ENCODE peak calls at places on chromosome 10, in six cellular contexts. R is H9, J is nephron progenitor cell, K is cardiac fibroblast, N is BJ, P is neural crest cell. Y is an unnamed sample.

GRCh38 chr10:28581916-28582315 is 49.0 kb downstream of the WAC start:
- DNase-seq in K (no peak), N (no peak), R (no peak), P (no peak), J (no peak), Y (no peak)

GRCh38 chr10:113341138-113341537 is 211.7 kb upstream of the HABP2 start:
- DNase-seq in R (no peak), J (no peak), K (no peak), P (no peak), N (no peak), Y (no peak)

GRCh38 chr10:12556057-12556456 is 206.7 kb downstream of the CAMK1D start:
- DNase-seq in R (no peak), J (no peak), N (no peak), P (no peak), K (no peak), Y (no peak)

GRCh38 chr10:89043052-89043451 is 52.5 kb downstream of the FAS start:
- DNase-seq in R (no peak), P (no peak), J (no peak), N (no peak), K (no peak), Y (no peak)

GRCh38 chr10:22927661-22928403 is at the start of gene ARMC3:
- DNase-seq in N (no peak), R (peak), P (peak), K (peak), J (peak), Y (peak)

GRCh38 chr10:57222129-57222528 is 861.1 kb upstream of the ZWINT start:
- DNase-seq in R (no peak), K (no peak), J (no peak), N (no peak), P (no peak), Y (no peak)

GRCh38 chr10:14450041-14450491 is 119.3 kb upstream of the FRMD4A start:
- DNase-seq in R (no peak), J (no peak), P (no peak), N (no peak), K (peak), Y (no peak)

GRCh38 chr10:100485841-100486495 is 23.2 kb downstream of the WNT8B start:
- DNase-seq in J (no peak), R (peak), K (no peak), N (no peak), P (peak), Y (no peak)

GRCh38 chr10:55374917-55375316 is 573.9 kb upstream of the PCDH15 start:
- DNase-seq in J (no peak), P (no peak), K (peak), N (no peak), R (no peak), Y (no peak)

GRCh38 chr10:86402283-86402931 is 35.8 kb upstream of the GRID1 start:
- DNase-seq in P (no peak), N (peak), J (no peak), R (no peak), K (peak), Y (peak)

DNA sequence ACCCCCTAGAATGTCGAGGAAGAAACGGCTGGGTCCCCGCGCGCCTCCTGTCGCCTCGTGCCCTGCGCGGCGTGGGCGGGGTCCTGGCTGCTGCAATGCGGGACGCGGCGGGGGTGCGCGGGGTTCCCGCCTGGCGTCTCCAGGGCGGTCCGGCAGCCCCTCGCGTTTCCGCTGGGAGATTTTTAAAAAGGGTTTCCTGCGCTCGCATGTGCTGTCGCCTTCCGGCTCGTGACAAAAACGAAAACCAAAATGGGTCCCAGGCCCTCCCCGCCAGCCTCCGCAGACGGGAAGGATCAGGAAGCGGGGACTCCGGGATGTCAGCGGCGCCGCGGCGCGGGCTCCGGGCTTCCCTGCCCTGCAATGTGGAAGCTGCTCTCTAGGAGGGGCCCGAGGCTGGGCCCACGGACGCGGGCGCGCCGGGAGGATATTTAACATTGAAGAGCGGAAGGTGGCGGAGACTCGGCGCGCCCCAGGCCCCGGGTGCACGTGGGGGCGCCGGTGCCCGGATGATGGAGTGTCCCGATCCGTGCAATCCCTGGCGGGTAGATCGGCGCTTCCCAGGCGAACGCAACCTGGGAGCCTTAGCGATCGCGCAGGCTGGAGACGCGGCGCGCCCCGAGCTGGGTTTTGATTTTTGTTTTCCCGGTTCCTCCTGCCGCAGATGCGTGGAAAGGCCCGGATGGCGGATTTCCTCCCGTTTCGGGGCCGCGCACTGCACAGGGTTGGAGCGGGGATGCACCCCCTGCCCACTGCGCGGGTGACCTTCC is 1.0 kb downstream of the PFKP start:
- DNase-seq in N (no peak), P (peak), J (peak), R (no peak), K (peak), Y (no peak)
- TF ChIP-seq CTCF in N (peak), P (peak), J (no peak), R (no peak), K (peak), Y (peak)

DNA sequence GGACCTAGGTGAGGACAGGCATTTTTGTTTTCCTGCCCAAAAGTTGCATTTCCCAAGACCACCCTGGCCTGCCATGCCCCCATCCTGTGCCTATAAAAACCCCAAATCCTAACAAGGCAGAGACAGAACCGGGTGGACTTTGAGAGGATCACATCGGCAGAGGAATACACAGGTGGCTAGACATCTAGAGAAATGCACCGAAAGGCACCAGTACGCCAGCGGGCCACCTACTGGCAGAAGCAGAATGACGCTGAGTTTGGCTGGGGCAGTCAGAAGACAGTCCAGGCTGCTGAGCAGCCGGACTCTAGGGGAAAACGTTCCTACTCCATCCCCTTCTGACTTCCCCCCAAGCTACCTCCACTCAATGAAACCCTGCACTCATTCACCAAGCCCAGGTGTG is 2.8 kb downstream of the AKR1C4 start:
- DNase-seq in P (no peak), R (peak), K (no peak), J (no peak), N (no peak), Y (no peak)
- TF ChIP-seq CTCF in P (no peak), R (peak), K (peak), J (no peak), N (no peak), Y (no peak)

DNA sequence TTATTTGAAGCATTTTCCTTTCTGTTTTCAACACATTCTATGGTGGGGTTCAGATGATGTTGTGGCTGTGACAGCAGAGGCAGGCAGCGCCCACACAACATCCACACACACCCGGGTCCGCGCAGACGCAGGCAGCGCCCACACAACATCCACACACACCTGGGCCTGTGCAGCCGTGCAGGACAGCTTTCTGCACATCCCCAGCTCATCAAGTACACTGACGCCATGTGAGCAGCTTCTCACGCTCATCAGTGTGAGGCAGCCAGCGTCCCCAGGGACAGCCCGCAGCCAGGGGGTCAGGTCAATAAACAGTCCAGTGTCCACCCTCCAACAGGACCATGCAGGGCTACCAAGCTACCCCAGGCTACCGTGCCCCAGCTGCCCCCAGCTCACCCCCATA is 272.8 kb upstream of the TCERG1L start:
- DNase-seq in K (no peak), N (no peak), J (no peak), R (no peak), P (no peak), Y (no peak)
- TF ChIP-seq CTCF in K (no peak), N (no peak), J (no peak), R (no peak), P (no peak), Y (no peak)

GRCh38 chr10:115432188-115432819 is 339.1 kb downstream of the ATRNL1 start:
- DNase-seq in J (no peak), P (no peak), R (no peak), K (peak), N (no peak), Y (no peak)
- TF ChIP-seq CTCF in J (no peak), P (peak), R (peak), K (no peak), N (peak), Y (peak)

GRCh38 chr10:98388086-98388655 is 26.8 kb downstream of the PYROXD2 start:
- DNase-seq in P (no peak), N (no peak), R (peak), J (no peak), K (no peak), Y (no peak)
- TF ChIP-seq CTCF in P (no peak), N (no peak), R (peak), J (no peak), K (no peak), Y (peak)

DNA sequence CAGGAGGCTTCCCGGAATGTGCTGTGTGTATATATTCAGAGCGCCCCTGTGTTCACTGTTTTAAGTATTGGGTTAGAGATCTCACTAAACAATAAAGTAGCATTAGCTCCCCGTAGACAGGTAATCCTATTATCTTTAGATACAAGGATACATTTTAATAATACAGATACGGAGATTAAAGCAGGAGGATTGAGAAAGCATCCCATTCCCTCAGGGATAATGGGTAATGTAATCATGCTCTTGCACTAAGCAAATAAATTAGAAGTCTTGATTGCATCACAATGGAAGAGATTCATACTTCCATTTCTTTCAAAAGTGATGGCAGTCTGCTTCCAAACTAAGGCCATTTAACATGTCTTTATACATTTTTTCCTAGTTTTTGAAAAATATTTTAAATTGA is 809.0 kb downstream of the NRG3 start:
- DNase-seq in R (no peak), K (no peak), N (no peak), J (no peak), P (no peak), Y (no peak)
- TF ChIP-seq CTCF in R (no peak), K (no peak), N (no peak), J (no peak), P (no peak), Y (no peak)

GRCh38 chr10:68792115-68792514 is 35.2 kb upstream of the STOX1 start:
- DNase-seq in J (no peak), N (no peak), P (no peak), R (no peak), K (peak), Y (no peak)
- TF ChIP-seq CTCF in J (no peak), N (peak), P (peak), R (peak), K (no peak), Y (peak)

GRCh38 chr10:42934842-42935241 is 142.0 kb upstream of the RET start:
- DNase-seq in N (no peak), J (no peak), R (no peak), P (no peak), K (no peak), Y (no peak)
- TF ChIP-seq CTCF in N (no peak), J (no peak), R (no peak), P (no peak), K (no peak), Y (no peak)

DNA sequence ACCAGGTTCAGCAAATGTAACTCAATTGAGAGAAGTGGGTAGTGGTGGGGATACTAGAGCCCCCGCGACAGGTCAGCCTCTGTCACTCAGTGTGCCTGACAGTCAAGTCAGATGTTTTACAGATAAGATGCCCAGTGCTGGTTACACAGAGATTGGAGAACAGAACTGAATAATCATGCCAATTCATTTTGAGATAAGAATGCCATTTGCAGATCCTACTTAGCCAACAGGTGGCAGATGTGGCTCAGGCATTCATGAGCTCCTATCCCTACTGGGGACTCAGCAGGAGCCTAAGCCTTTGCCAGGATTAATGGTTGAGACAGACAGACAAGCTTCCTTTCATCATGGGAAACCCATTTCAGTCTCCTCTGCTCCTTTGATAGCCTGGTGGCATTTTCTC is 137.8 kb downstream of the MAPK8 start:
- DNase-seq in N (no peak), J (no peak), R (peak), P (no peak), K (peak), Y (no peak)
- TF ChIP-seq CTCF in N (peak), J (peak), R (peak), P (peak), K (no peak), Y (peak)

Y was measured in osteocyte.